ENCODE peak calls at places on chromosomes 2 and 18, in seven cellular contexts. One of them, this sample, is unnamed.

GRCh38 chr18:11224166-11224565 is 74.8 kb upstream of the PIEZO2 start:
- DNase-seq in hepatocyte: no peak
- DNase-seq in cardiac muscle cell: no peak
- DNase-seq in fibroblast of lung: no peak
- DNase-seq in right atrium auricular region: no peak
- DNase-seq in dorsolateral prefrontal cortex: no peak
- DNase-seq in lower lobe of right lung: no peak
- DNase-seq in this sample: no peak

GRCh38 chr2:231761735-231762134 is 19.3 kb downstream of the PDE6D start:
- DNase-seq in hepatocyte: no peak
- DNase-seq in cardiac muscle cell: peak
- DNase-seq in fibroblast of lung: no peak
- DNase-seq in right atrium auricular region: no peak
- DNase-seq in dorsolateral prefrontal cortex: no peak
- DNase-seq in lower lobe of right lung: no peak
- DNase-seq in this sample: no peak

GRCh38 chr18:64993695-64994094 is 757.1 kb upstream of the CDH7 start:
- DNase-seq in hepatocyte: no peak
- DNase-seq in cardiac muscle cell: no peak
- DNase-seq in fibroblast of lung: no peak
- DNase-seq in right atrium auricular region: no peak
- DNase-seq in dorsolateral prefrontal cortex: no peak
- DNase-seq in lower lobe of right lung: no peak
- DNase-seq in this sample: no peak

GRCh38 chr2:9238927-9239326 is 32.3 kb downstream of the ASAP2 start:
- DNase-seq in hepatocyte: no peak
- DNase-seq in cardiac muscle cell: no peak
- DNase-seq in fibroblast of lung: no peak
- DNase-seq in right atrium auricular region: no peak
- DNase-seq in dorsolateral prefrontal cortex: no peak
- DNase-seq in lower lobe of right lung: no peak
- DNase-seq in this sample: no peak

GRCh38 chr18:30376515-30376914 is 666.0 kb downstream of the DSC3 start:
- DNase-seq in hepatocyte: no peak
- DNase-seq in cardiac muscle cell: no peak
- DNase-seq in fibroblast of lung: no peak
- DNase-seq in right atrium auricular region: no peak
- DNase-seq in dorsolateral prefrontal cortex: no peak
- DNase-seq in lower lobe of right lung: no peak
- DNase-seq in this sample: no peak

GRCh38 chr2:120308038-120308910 is 37.7 kb upstream of the INHBB start:
- DNase-seq in hepatocyte: no peak
- DNase-seq in cardiac muscle cell: no peak
- DNase-seq in fibroblast of lung: no peak
- DNase-seq in right atrium auricular region: no peak
- DNase-seq in dorsolateral prefrontal cortex: no peak
- DNase-seq in lower lobe of right lung: no peak
- DNase-seq in this sample: no peak

GRCh38 chr2:134178109-134178877 is 75.6 kb upstream of the MGAT5 start:
- DNase-seq in hepatocyte: no peak
- DNase-seq in cardiac muscle cell: no peak
- DNase-seq in fibroblast of lung: no peak
- DNase-seq in right atrium auricular region: no peak
- DNase-seq in dorsolateral prefrontal cortex: no peak
- DNase-seq in lower lobe of right lung: no peak
- DNase-seq in this sample: no peak

GRCh38 chr2:168596881-168597280 is 140.8 kb downstream of the CERS6 start:
- DNase-seq in hepatocyte: no peak
- DNase-seq in cardiac muscle cell: no peak
- DNase-seq in fibroblast of lung: no peak
- DNase-seq in right atrium auricular region: no peak
- DNase-seq in dorsolateral prefrontal cortex: no peak
- DNase-seq in lower lobe of right lung: no peak
- DNase-seq in this sample: no peak

DNA sequence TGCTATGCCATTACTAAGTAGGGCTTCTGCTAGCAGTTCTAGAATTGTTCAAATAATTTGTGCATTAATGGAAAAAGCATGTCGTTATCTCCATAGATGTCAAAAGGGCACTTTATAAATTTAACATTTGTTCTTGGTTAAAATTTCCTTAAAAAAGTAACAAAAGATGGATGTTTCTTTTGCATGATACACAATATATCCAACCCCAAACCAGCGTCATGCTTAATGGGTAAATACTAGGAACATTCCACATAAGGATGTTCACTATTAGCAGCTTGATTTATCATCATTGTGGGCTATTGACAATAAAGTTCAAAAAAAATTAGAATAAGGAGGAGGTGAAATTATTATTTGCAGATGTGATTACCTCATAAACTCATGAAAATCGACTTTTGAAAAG is 79.7 kb downstream of the GREB1L start:
- DNase-seq in hepatocyte: no peak
- DNase-seq in cardiac muscle cell: no peak
- DNase-seq in fibroblast of lung: no peak
- DNase-seq in right atrium auricular region: no peak
- DNase-seq in dorsolateral prefrontal cortex: no peak
- DNase-seq in lower lobe of right lung: no peak
- DNase-seq in this sample: no peak
- H3K4me3 ChIP-seq in hepatocyte: no peak
- H3K4me3 ChIP-seq in cardiac muscle cell: no peak
- H3K4me3 ChIP-seq in fibroblast of lung: no peak
- H3K4me3 ChIP-seq in right atrium auricular region: no peak
- H3K4me3 ChIP-seq in dorsolateral prefrontal cortex: no peak
- H3K4me3 ChIP-seq in lower lobe of right lung: no peak
- H3K4me3 ChIP-seq in this sample: no peak

GRCh38 chr2:234075947-234076346 is 25.4 kb downstream of the SPP2 start:
- DNase-seq in hepatocyte: no peak
- DNase-seq in cardiac muscle cell: no peak
- DNase-seq in fibroblast of lung: no peak
- DNase-seq in right atrium auricular region: no peak
- DNase-seq in dorsolateral prefrontal cortex: no peak
- DNase-seq in lower lobe of right lung: no peak
- DNase-seq in this sample: no peak
- H3K27ac ChIP-seq in hepatocyte: no peak
- H3K27ac ChIP-seq in cardiac muscle cell: no peak
- H3K27ac ChIP-seq in fibroblast of lung: no peak
- H3K27ac ChIP-seq in right atrium auricular region: no peak
- H3K27ac ChIP-seq in dorsolateral prefrontal cortex: no peak
- H3K27ac ChIP-seq in lower lobe of right lung: no peak
- H3K27ac ChIP-seq in this sample: no peak

GRCh38 chr2:64325852-64326577 is 127.9 kb upstream of the LGALSL start:
- DNase-seq in hepatocyte: no peak
- DNase-seq in cardiac muscle cell: no peak
- DNase-seq in fibroblast of lung: no peak
- DNase-seq in right atrium auricular region: no peak
- DNase-seq in dorsolateral prefrontal cortex: no peak
- DNase-seq in lower lobe of right lung: no peak
- DNase-seq in this sample: no peak

GRCh38 chr2:64326578-64327050 is 127.3 kb upstream of the LGALSL start:
- DNase-seq in hepatocyte: no peak
- DNase-seq in cardiac muscle cell: no peak
- DNase-seq in fibroblast of lung: no peak
- DNase-seq in right atrium auricular region: no peak
- DNase-seq in dorsolateral prefrontal cortex: no peak
- DNase-seq in lower lobe of right lung: no peak
- DNase-seq in this sample: no peak

GRCh38 chr2:64328415-64328722 is 125.6 kb upstream of the LGALSL start:
- DNase-seq in hepatocyte: no peak
- DNase-seq in cardiac muscle cell: no peak
- DNase-seq in fibroblast of lung: no peak
- DNase-seq in right atrium auricular region: peak
- DNase-seq in dorsolateral prefrontal cortex: no peak
- DNase-seq in lower lobe of right lung: no peak
- DNase-seq in this sample: no peak

GRCh38 chr2:64327510-64328414 is 126.2 kb upstream of the LGALSL start:
- DNase-seq in hepatocyte: peak
- DNase-seq in cardiac muscle cell: peak
- DNase-seq in fibroblast of lung: peak
- DNase-seq in right atrium auricular region: no peak
- DNase-seq in dorsolateral prefrontal cortex: peak
- DNase-seq in lower lobe of right lung: peak
- DNase-seq in this sample: no peak

GRCh38 chr2:64327129-64327509 is 126.8 kb upstream of the LGALSL start:
- DNase-seq in hepatocyte: no peak
- DNase-seq in cardiac muscle cell: no peak
- DNase-seq in fibroblast of lung: no peak
- DNase-seq in right atrium auricular region: no peak
- DNase-seq in dorsolateral prefrontal cortex: no peak
- DNase-seq in lower lobe of right lung: no peak
- DNase-seq in this sample: no peak
- H3K4me3 ChIP-seq in hepatocyte: no peak
- H3K4me3 ChIP-seq in cardiac muscle cell: no peak
- H3K4me3 ChIP-seq in fibroblast of lung: no peak
- H3K4me3 ChIP-seq in right atrium auricular region: no peak
- H3K4me3 ChIP-seq in dorsolateral prefrontal cortex: peak
- H3K4me3 ChIP-seq in lower lobe of right lung: peak
- H3K4me3 ChIP-seq in this sample: peak

DNA sequence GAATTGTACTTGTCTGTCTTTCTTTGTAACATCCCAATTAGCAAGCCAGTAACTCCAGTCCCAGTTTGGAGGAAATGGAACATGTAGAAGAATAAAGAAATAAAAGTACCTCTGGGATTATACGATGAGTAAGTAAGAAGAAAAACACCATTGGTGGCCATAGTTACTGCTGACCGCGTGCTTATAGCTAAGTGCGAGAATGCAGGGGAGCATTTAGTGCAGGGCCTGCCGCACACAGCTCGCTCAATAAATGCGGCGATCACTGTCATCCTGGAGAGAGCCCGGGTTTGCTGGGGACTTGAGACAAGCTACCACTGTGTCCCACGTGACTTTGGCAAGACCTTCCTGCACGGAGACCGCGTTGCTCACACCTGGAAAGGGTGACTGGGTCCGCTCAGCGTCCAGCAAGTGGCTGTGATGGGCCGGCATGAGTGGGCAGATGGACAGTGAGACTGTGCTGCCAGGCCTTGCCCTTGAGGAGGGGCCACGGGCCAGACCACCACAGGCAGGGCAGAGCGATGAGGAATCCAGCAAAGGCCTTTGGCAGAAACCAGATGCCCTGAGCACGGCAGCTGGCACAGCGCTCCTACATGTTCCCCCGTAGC is 54.8 kb downstream of the ADI1 start:
- DNase-seq in hepatocyte: no peak
- DNase-seq in cardiac muscle cell: no peak
- DNase-seq in fibroblast of lung: no peak
- DNase-seq in right atrium auricular region: no peak
- DNase-seq in dorsolateral prefrontal cortex: peak
- DNase-seq in lower lobe of right lung: peak
- DNase-seq in this sample: no peak
- H3K27ac ChIP-seq in hepatocyte: peak
- H3K27ac ChIP-seq in cardiac muscle cell: no peak
- H3K27ac ChIP-seq in fibroblast of lung: peak
- H3K27ac ChIP-seq in right atrium auricular region: peak
- H3K27ac ChIP-seq in dorsolateral prefrontal cortex: no peak
- H3K27ac ChIP-seq in lower lobe of right lung: no peak
- H3K27ac ChIP-seq in this sample: peak

GRCh38 chr2:28658369-28658768 is 93.3 kb upstream of the PPP1CB start:
- DNase-seq in hepatocyte: peak
- DNase-seq in cardiac muscle cell: peak
- DNase-seq in fibroblast of lung: peak
- DNase-seq in right atrium auricular region: no peak
- DNase-seq in dorsolateral prefrontal cortex: no peak
- DNase-seq in lower lobe of right lung: no peak
- DNase-seq in this sample: no peak
- H3K4me3 ChIP-seq in hepatocyte: no peak
- H3K4me3 ChIP-seq in cardiac muscle cell: no peak
- H3K4me3 ChIP-seq in fibroblast of lung: no peak
- H3K4me3 ChIP-seq in right atrium auricular region: no peak
- H3K4me3 ChIP-seq in dorsolateral prefrontal cortex: no peak
- H3K4me3 ChIP-seq in lower lobe of right lung: no peak
- H3K4me3 ChIP-seq in this sample: no peak

GRCh38 chr2:226798422-226799210 is 1.0 kb downstream of the IRS1 start:
- DNase-seq in hepatocyte: peak
- DNase-seq in cardiac muscle cell: peak
- DNase-seq in fibroblast of lung: peak
- DNase-seq in right atrium auricular region: no peak
- DNase-seq in dorsolateral prefrontal cortex: peak
- DNase-seq in lower lobe of right lung: peak
- DNase-seq in this sample: no peak
- H3K27ac ChIP-seq in hepatocyte: peak
- H3K27ac ChIP-seq in cardiac muscle cell: peak
- H3K27ac ChIP-seq in fibroblast of lung: peak
- H3K27ac ChIP-seq in right atrium auricular region: peak
- H3K27ac ChIP-seq in dorsolateral prefrontal cortex: peak
- H3K27ac ChIP-seq in lower lobe of right lung: peak
- H3K27ac ChIP-seq in this sample: peak

This sample was measured in thoracic aorta.